ENCODE peak calls at places on chromosomes 3 and 15, in seven cellular contexts. T is GM12891; D is stimulated activated naive CD8-positive, alpha-beta T cell treated with anti-CD3 and anti-CD28 coated beads, Interleukin-15, amount 100 ng/mL, for 72 hours; X is DMS153; W is effector CD4-positive, alpha-beta T cell; J is dermis microvascular lymphatic vessel endothelial cell; P is left cardiac atrium. S is an unnamed sample.

GRCh38 chr3:180705619-180706018 is 26.3 kb upstream of the CCDC39 start:
- DNase-seq in T (no peak), J (peak), W (no peak), X (no peak), P (no peak), D (no peak), S (no peak)

GRCh38 chr15:80984856-80985255 is 4.8 kb downstream of the MESD start:
- DNase-seq in T (no peak), X (no peak), D (no peak), J (no peak), W (no peak), P (no peak), S (no peak)

GRCh38 chr15:74265046-74265639 is 29.0 kb downstream of the CCDC33 start:
- DNase-seq in X (no peak), P (peak), W (no peak), J (peak), D (no peak), T (no peak), S (no peak)

GRCh38 chr3:45426161-45426560 is 37.8 kb downstream of the LARS2 start:
- DNase-seq in T (no peak), X (peak), J (no peak), P (no peak), D (no peak), W (no peak), S (no peak)

GRCh38 chr3:114624676-114625181 is 330.9 kb downstream of the TIGIT start:
- DNase-seq in X (peak), T (no peak), P (peak), W (no peak), D (no peak), J (peak), S (peak)

GRCh38 chr3:25724948-25725645 is 58.1 kb downstream of the NGLY1 start:
- DNase-seq in J (no peak), P (no peak), W (no peak), T (no peak), X (no peak), D (no peak), S (no peak)

GRCh38 chr3:196207833-196208607 is 3.2 kb downstream of the ZDHHC19 start:
- DNase-seq in J (peak), W (peak), X (no peak), P (peak), D (peak), T (peak), S (no peak)

GRCh38 chr3:131802029-131802428 is 232.8 kb downstream of the CPNE4 start:
- DNase-seq in T (no peak), D (no peak), W (no peak), J (no peak), P (no peak), X (no peak), S (peak)

GRCh38 chr3:160159806-160160205 is 65.4 kb upstream of the C3orf80 start:
- DNase-seq in P (no peak), T (no peak), W (no peak), D (no peak), J (no peak), X (no peak), S (no peak)

GRCh38 chr3:187628169-187628568 is 42.0 kb downstream of the SST start:
- DNase-seq in D (no peak), W (no peak), X (no peak), J (no peak), P (no peak), T (no peak), S (no peak)

GRCh38 chr15:46344906-46345305 is 710.1 kb downstream of the SQOR start:
- DNase-seq in W (no peak), X (no peak), J (no peak), D (no peak), P (no peak), T (no peak), S (no peak)

GRCh38 chr3:30602946-30603345 is 3.5 kb upstream of the TGFBR2 start:
- DNase-seq in J (no peak), T (no peak), D (no peak), X (no peak), W (no peak), P (no peak), S (no peak)

GRCh38 chr3:157135671-157136396 is 24.1 kb downstream of the CCNL1 start:
- DNase-seq in P (no peak), X (no peak), W (no peak), D (no peak), T (no peak), J (no peak), S (peak)

GRCh38 chr15:27438403-27439375 is 467.7 kb downstream of the GABRG3 start:
- DNase-seq in T (no peak), P (no peak), J (no peak), D (no peak), W (no peak), X (no peak), S (peak)

GRCh38 chr3:159245871-159246270 is 444.0 kb downstream of the MFSD1 start:
- DNase-seq in T (no peak), X (no peak), J (no peak), P (no peak), D (no peak), W (no peak), S (no peak)

GRCh38 chr15:29853211-29853987 is 31.1 kb upstream of the TJP1 start:
- DNase-seq in T (no peak), P (no peak), X (no peak), J (no peak), W (no peak), D (no peak), S (no peak)

GRCh38 chr3:161770532-161771386 is 274.2 kb downstream of the OTOL1 start:
- DNase-seq in T (no peak), P (no peak), X (peak), D (no peak), W (no peak), J (no peak), S (peak)

GRCh38 chr15:92968926-92969664 is 69.0 kb downstream of the CHD2 start:
- DNase-seq in W (no peak), J (peak), X (no peak), P (no peak), D (no peak), T (no peak), S (no peak)

GRCh38 chr3:34207826-34208225 is 409.4 kb downstream of the PDCD6IP start:
- DNase-seq in P (no peak), J (peak), W (no peak), X (no peak), T (no peak), D (no peak), S (no peak)

GRCh38 chr3:50573566-50574279 is 4.4 kb downstream of the HEMK1 start:
- DNase-seq in W (no peak), T (no peak), P (no peak), X (no peak), D (peak), J (no peak), S (no peak)

GRCh38 chr15:31230630-31231485 is 95.8 kb upstream of the KLF13 start:
- DNase-seq in X (no peak), T (peak), P (no peak), J (no peak), D (no peak), W (no peak), S (no peak)

GRCh38 chr3:138939563-138940241 is 7.2 kb downstream of the FOXL2 start:
- DNase-seq in X (no peak), W (no peak), D (no peak), T (no peak), J (no peak), P (no peak), S (no peak)

GRCh38 chr3:73681610-73682009 is 56.9 kb upstream of the PDZRN3 start:
- DNase-seq in T (no peak), X (no peak), D (no peak), J (no peak), P (no peak), W (no peak), S (peak)

GRCh38 chr3:15347104-15347736 is 14.8 kb upstream of the SH3BP5 start:
- DNase-seq in X (no peak), J (no peak), P (no peak), W (no peak), D (no peak), T (no peak), S (no peak)

GRCh38 chr3:39024497-39024896 is 27.2 kb downstream of the SCN11A start:
- DNase-seq in W (no peak), T (no peak), X (no peak), P (no peak), J (no peak), D (no peak), S (no peak)

GRCh38 chr3:54433846-54434245 is 311.5 kb downstream of the CACNA2D3 start:
- DNase-seq in D (no peak), X (peak), T (no peak), P (no peak), J (no peak), W (no peak), S (peak)

GRCh38 chr3:143794793-143795462 is 53.3 kb downstream of the SLC9A9 start:
- DNase-seq in T (no peak), P (no peak), W (no peak), D (no peak), J (no peak), X (no peak), S (no peak)

GRCh38 chr15:60392601-60392985 is 5.2 kb downstream of the ANXA2 start:
- DNase-seq in P (no peak), D (no peak), J (peak), X (no peak), T (no peak), W (peak), S (no peak)

GRCh38 chr3:12458901-12459300 is 25.4 kb upstream of the TSEN2 start:
- DNase-seq in X (no peak), T (no peak), W (no peak), P (no peak), D (no peak), J (no peak), S (no peak)

GRCh38 chr3:180180795-180181194 is 144.1 kb upstream of the PEX5L start:
- DNase-seq in T (no peak), X (no peak), J (no peak), D (no peak), W (no peak), P (no peak), S (no peak)

GRCh38 chr15:42146551-42147430 is 9.6 kb downstream of the PLA2G4F start:
- DNase-seq in W (no peak), X (no peak), P (no peak), J (no peak), D (no peak), T (no peak), S (no peak)

GRCh38 chr3:107950413-107950812 is 140.4 kb downstream of the CD47 start:
- DNase-seq in P (no peak), J (no peak), W (no peak), T (no peak), X (no peak), D (no peak), S (no peak)

GRCh38 chr3:158849747-158850146 is 47.9 kb downstream of the MFSD1 start:
- DNase-seq in X (no peak), P (no peak), D (no peak), W (no peak), T (no peak), J (no peak), S (no peak)

GRCh38 chr3:121670676-121671075 is 10.0 kb upstream of the HCLS1 start:
- DNase-seq in D (no peak), W (no peak), X (no peak), J (no peak), T (no peak), P (no peak), S (no peak)

GRCh38 chr3:103059481-103059880 is 624.7 kb downstream of the ZPLD1 start:
- DNase-seq in P (no peak), W (no peak), T (no peak), X (no peak), D (no peak), J (no peak), S (no peak)

GRCh38 chr3:171145866-171146265 is 119.3 kb upstream of the SLC2A2 start:
- DNase-seq in J (no peak), P (no peak), D (no peak), X (no peak), W (no peak), T (no peak), S (no peak)

GRCh38 chr3:110813541-110813940 is 258.1 kb upstream of the NECTIN3 start:
- DNase-seq in D (no peak), P (no peak), J (no peak), T (no peak), X (no peak), W (no peak), S (peak)

GRCh38 chr15:94080416-94080815 is 150.9 kb upstream of the MCTP2 start:
- DNase-seq in D (no peak), J (no peak), X (no peak), W (no peak), T (no peak), P (peak), S (peak)

GRCh38 chr3:184082034-184082433 is 14.8 kb upstream of the HTR3E start:
- DNase-seq in D (no peak), W (no peak), T (no peak), X (no peak), J (no peak), P (no peak), S (no peak)

S was measured in HT1080.